ENCODE peak calls at places on chromosome 19, in ten cellular contexts. Y, I, P, H, Z, U, K, D, R and Q are unnamed samples.

GRCh38 chr19:19385900-19386339 is 19.6 kb upstream of the GATAD2A start:
- DNase-seq in Y (no peak), I (no peak), P (no peak), H (no peak), Z (no peak), U (no peak), K (no peak), D (peak; percentile 47), R (no peak), Q (peak; percentile 81)

GRCh38 chr19:5680083-5680436 is 256 bp downstream of the MICOS13 start:
- DNase-seq in Y (no peak), I (no peak), P (no peak), H (no peak), Z (no peak), U (no peak), K (no peak), D (no peak), R (no peak), Q (no peak)

GRCh38 chr19:41993612-41994483 is at the start of gene ATP1A3:
- DNase-seq in Y (no peak), I (peak; percentile 31), P (peak; percentile 76), H (no peak), Z (no peak), U (no peak), K (peak; percentile 81), D (peak; percentile 94), R (peak; percentile 99), Q (no peak)

GRCh38 chr19:5838437-5839311 is 828 bp downstream of the FUT6 start:
- DNase-seq in Y (no peak), I (no peak), P (no peak), H (no peak), Z (no peak), U (peak; percentile 63), K (no peak), D (no peak), R (no peak), Q (no peak)

GRCh38 chr19:53771133-53771532 is 53.0 kb downstream of the NLRP12 start:
- DNase-seq in Y (no peak), I (no peak), P (no peak), H (no peak), Z (no peak), U (no peak), K (no peak), D (no peak), R (no peak), Q (no peak)

GRCh38 chr19:46821512-46822359 is 28.9 kb downstream of the AP2S1 start:
- DNase-seq in Y (no peak), I (no peak), P (no peak), H (no peak), Z (no peak), U (no peak), K (peak; percentile 73), D (no peak), R (no peak), Q (no peak)

GRCh38 chr19:53634768-53635167 is 3.0 kb downstream of the DPRX start:
- DNase-seq in Y (peak; percentile 64), I (no peak), P (no peak), H (no peak), Z (no peak), U (no peak), K (peak; percentile 13), D (no peak), R (no peak), Q (no peak)

GRCh38 chr19:56014765-56015164 is 28.2 kb downstream of the NLRP5 start:
- DNase-seq in Y (no peak), I (no peak), P (no peak), H (no peak), Z (no peak), U (no peak), K (no peak), D (no peak), R (no peak), Q (no peak)

GRCh38 chr19:18500376-18500775 is 21.5 kb downstream of the ELL start:
- DNase-seq in Y (no peak), I (no peak), P (no peak), H (no peak), Z (no peak), U (no peak), K (no peak), D (no peak), R (no peak), Q (no peak)

GRCh38 chr19:30719189-30719990 is 347.2 kb downstream of the ZNF536 start:
- DNase-seq in Y (no peak), I (no peak), P (peak; percentile 3), H (peak; percentile 86), Z (peak; percentile 69), U (peak; percentile 86), K (peak; percentile 86), D (peak; percentile 38), R (no peak), Q (peak; percentile 78)

GRCh38 chr19:22882797-22883196 is 50.7 kb downstream of the ZNF723 start:
- DNase-seq in Y (peak; percentile 15), I (peak; percentile 3), P (peak; percentile 34), H (no peak), Z (no peak), U (no peak), K (no peak), D (no peak), R (no peak), Q (no peak)

GRCh38 chr19:10568444-10568825 is 344 bp downstream of the CDKN2D start:
- DNase-seq in Y (no peak), I (no peak), P (peak; percentile 66), H (no peak), Z (no peak), U (peak; percentile 73), K (no peak), D (no peak), R (no peak), Q (no peak)

GRCh38 chr19:19544257-19545127 is 6.4 kb downstream of the CILP2 start:
- DNase-seq in Y (no peak), I (no peak), P (no peak), H (no peak), Z (no peak), U (no peak), K (no peak), D (no peak), R (no peak), Q (no peak)

GRCh38 chr19:1950640-1951039 is 9.7 kb downstream of the CSNK1G2 start:
- DNase-seq in Y (no peak), I (no peak), P (no peak), H (no peak), Z (no peak), U (no peak), K (no peak), D (no peak), R (no peak), Q (no peak)
- TF ChIP-seq POLR2A in Y (no peak), I (no peak), P (no peak), H (no peak), Z (no peak), U (no peak), K (no peak), D (no peak), R (no peak), Q (no peak)

GRCh38 chr19:40229926-40230417 is 3.5 kb upstream of the CCNP start:
- DNase-seq in Y (no peak), I (no peak), P (no peak), H (no peak), Z (no peak), U (no peak), K (no peak), D (no peak), R (no peak), Q (no peak)

GRCh38 chr19:40232479-40232878 is 6.0 kb upstream of the CCNP start:
- DNase-seq in Y (peak; percentile 45), I (no peak), P (peak; percentile 86), H (no peak), Z (no peak), U (no peak), K (no peak), D (no peak), R (no peak), Q (no peak)

GRCh38 chr19:40231057-40231456 is 4.6 kb upstream of the CCNP start:
- DNase-seq in Y (no peak), I (no peak), P (no peak), H (no peak), Z (no peak), U (no peak), K (no peak), D (no peak), R (no peak), Q (no peak)

GRCh38 chr19:40232949-40233810 is 6.7 kb upstream of the CCNP start:
- DNase-seq in Y (no peak), I (no peak), P (no peak), H (no peak), Z (no peak), U (no peak), K (peak; percentile 60), D (no peak), R (no peak), Q (no peak)

GRCh38 chr19:40231544-40232424 is 5.3 kb upstream of the CCNP start:
- DNase-seq in Y (peak; percentile 82), I (no peak), P (peak; percentile 88), H (no peak), Z (no peak), U (peak; percentile 89), K (peak; percentile 62), D (peak; percentile 92), R (no peak), Q (no peak)
- TF ChIP-seq POLR2A in Y (peak; percentile 85), I (peak; percentile 25), P (peak; percentile 64), H (no peak), Z (no peak), U (peak; percentile 44), K (no peak), D (no peak), R (no peak), Q (no peak)

DNA sequence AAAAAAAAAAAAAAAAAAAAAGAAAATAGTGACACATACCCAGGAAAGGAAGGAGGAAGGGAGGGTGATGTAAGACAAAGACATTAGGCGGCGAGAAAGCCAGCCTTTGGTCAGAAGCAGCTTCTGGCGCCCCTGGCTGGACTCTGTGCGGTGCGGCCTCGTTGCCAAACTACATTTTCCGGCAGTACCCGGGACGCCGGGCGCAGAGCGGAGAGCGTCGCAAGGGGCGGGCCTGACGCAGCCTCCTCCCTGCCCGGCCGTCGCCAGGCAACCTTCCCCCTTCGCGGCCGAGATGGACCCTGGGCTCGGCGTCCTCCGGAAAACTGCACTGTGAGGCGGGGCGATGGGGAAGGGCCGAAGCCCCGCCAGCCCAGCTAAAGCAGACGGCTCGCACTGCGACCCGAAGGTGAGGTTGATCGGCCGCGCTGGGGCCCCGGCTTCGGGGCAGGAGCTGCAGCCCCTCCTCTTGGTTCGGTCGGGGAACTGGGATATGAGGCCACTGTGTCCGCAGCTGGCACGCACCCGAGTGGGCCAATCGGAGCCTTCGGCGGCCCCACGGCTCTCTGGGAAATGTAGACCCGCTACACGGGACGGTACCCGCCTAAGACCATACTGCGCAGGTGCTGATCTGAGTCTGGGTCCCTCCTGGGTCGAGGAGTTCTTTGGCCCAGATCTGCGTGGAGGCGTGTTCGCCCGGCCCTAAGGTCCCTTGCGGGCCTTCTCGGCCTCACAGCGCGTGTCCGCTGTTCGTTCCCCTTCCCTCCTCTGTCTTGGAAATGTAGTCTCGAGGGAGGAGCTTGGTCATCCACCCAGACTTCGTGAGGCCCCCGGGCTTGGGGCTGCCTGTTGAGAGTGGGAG is 2.3 kb upstream of the MZF1 start:
- DNase-seq in Y (peak; percentile 83), I (peak; percentile 79), P (peak; percentile 95), H (peak; percentile 95), Z (peak; percentile 92), U (peak; percentile 93), K (peak; percentile 94), D (peak; percentile 90), R (peak; percentile 93), Q (peak; percentile 91)
- TF ChIP-seq POLR2A in Y (peak; percentile 95), I (peak; percentile 87), P (peak; percentile 81), H (peak; percentile 75), Z (peak; percentile 76), U (peak; percentile 42), K (no peak), D (peak; percentile 85), R (peak; percentile 82), Q (no peak)

GRCh38 chr19:48715276-48715675 is 4.2 kb downstream of the MAMSTR start:
- DNase-seq in Y (no peak), I (no peak), P (no peak), H (peak; percentile 58), Z (no peak), U (no peak), K (no peak), D (no peak), R (no peak), Q (peak; percentile 76)
- TF ChIP-seq POLR2A in Y (no peak), I (no peak), P (no peak), H (no peak), Z (no peak), U (no peak), K (no peak), D (no peak), R (no peak), Q (no peak)